ENCODE peak calls at places on chromosome 3, in four cellular contexts. One of them, this sample, is unnamed.
A peak's percentile ranks its signal among the peaks of the same experiment; 100 is the strongest.

GRCh38 chr3:172103724-172104123 is 64.3 kb downstream of the FNDC3B start:
- DNase-seq in HEK293T: no peak
- DNase-seq in K562: no peak
- DNase-seq in GM12878: no peak
- DNase-seq in this sample: no peak

GRCh38 chr3:36418296-36418695 is 38.0 kb downstream of the STAC start:
- DNase-seq in HEK293T: no peak
- DNase-seq in K562: no peak
- DNase-seq in GM12878: no peak
- DNase-seq in this sample: no peak

GRCh38 chr3:153180860-153181372 is 18.9 kb downstream of the RAP2B start:
- DNase-seq in HEK293T: no peak
- DNase-seq in K562: no peak
- DNase-seq in GM12878: no peak
- DNase-seq in this sample: no peak

GRCh38 chr3:87426916-87427315 is 150.5 kb upstream of the POU1F1 start:
- DNase-seq in HEK293T: no peak
- DNase-seq in K562: no peak
- DNase-seq in GM12878: no peak
- DNase-seq in this sample: no peak

GRCh38 chr3:116256843-116257485 is 188.3 kb downstream of the LSAMP start:
- DNase-seq in HEK293T: no peak
- DNase-seq in K562: no peak
- DNase-seq in GM12878: no peak
- DNase-seq in this sample: no peak

GRCh38 chr3:14358426-14359211 is 43.8 kb upstream of the SLC6A6 start:
- DNase-seq in HEK293T: peak; percentile 30
- DNase-seq in K562: no peak
- DNase-seq in GM12878: no peak
- DNase-seq in this sample: no peak

GRCh38 chr3:9914559-9915251 is 2.2 kb upstream of the IL17RC start:
- DNase-seq in HEK293T: no peak
- DNase-seq in K562: no peak
- DNase-seq in GM12878: no peak
- DNase-seq in this sample: peak; percentile 44

GRCh38 chr3:5006755-5007202 is 27.5 kb downstream of the BHLHE40 start:
- DNase-seq in HEK293T: no peak
- DNase-seq in K562: no peak
- DNase-seq in GM12878: peak; percentile 95
- DNase-seq in this sample: no peak

GRCh38 chr3:53186726-53187125 is 25.7 kb downstream of the PRKCD start:
- DNase-seq in HEK293T: no peak
- DNase-seq in K562: no peak
- DNase-seq in GM12878: no peak
- DNase-seq in this sample: no peak

GRCh38 chr3:185172086-185173049 is 19.5 kb upstream of the C3orf70 start:
- DNase-seq in HEK293T: no peak
- DNase-seq in K562: no peak
- DNase-seq in GM12878: peak; percentile 30
- DNase-seq in this sample: no peak

GRCh38 chr3:27507515-27508266 is 23.5 kb upstream of the SLC4A7 start:
- DNase-seq in HEK293T: no peak
- DNase-seq in K562: no peak
- DNase-seq in GM12878: no peak
- DNase-seq in this sample: no peak

GRCh38 chr3:51340311-51340829 is 44.7 kb upstream of the MANF start:
- DNase-seq in HEK293T: no peak
- DNase-seq in K562: no peak
- DNase-seq in GM12878: no peak
- DNase-seq in this sample: peak; percentile 72

GRCh38 chr3:16329036-16329791 is 64.2 kb downstream of the OXNAD1 start:
- DNase-seq in HEK293T: no peak
- DNase-seq in K562: no peak
- DNase-seq in GM12878: no peak
- DNase-seq in this sample: no peak

GRCh38 chr3:134666466-134666865 is 15.6 kb upstream of the KY start:
- DNase-seq in HEK293T: no peak
- DNase-seq in K562: no peak
- DNase-seq in GM12878: no peak
- DNase-seq in this sample: no peak

GRCh38 chr3:134407247-134407640 is 33.0 kb upstream of the AMOTL2 start:
- DNase-seq in HEK293T: no peak
- DNase-seq in K562: no peak
- DNase-seq in GM12878: no peak
- DNase-seq in this sample: no peak

GRCh38 chr3:155026999-155027591 is 53.0 kb upstream of the MME start:
- DNase-seq in HEK293T: peak; percentile 46
- DNase-seq in K562: no peak
- DNase-seq in GM12878: no peak
- DNase-seq in this sample: no peak

GRCh38 chr3:53850895-53851294 is 4.5 kb downstream of the IL17RB start:
- DNase-seq in HEK293T: no peak
- DNase-seq in K562: no peak
- DNase-seq in GM12878: no peak
- DNase-seq in this sample: no peak

GRCh38 chr3:37228734-37229133 is 54.4 kb upstream of the LRRFIP2 start:
- DNase-seq in HEK293T: no peak
- DNase-seq in K562: no peak
- DNase-seq in GM12878: no peak
- DNase-seq in this sample: no peak

GRCh38 chr3:149077638-149078037 is 8.7 kb downstream of the HLTF start:
- DNase-seq in HEK293T: no peak
- DNase-seq in K562: no peak
- DNase-seq in GM12878: no peak
- DNase-seq in this sample: no peak

GRCh38 chr3:117019082-117019713 is 309.6 kb downstream of the TUSC7 start:
- DNase-seq in HEK293T: no peak
- DNase-seq in K562: no peak
- DNase-seq in GM12878: no peak
- DNase-seq in this sample: peak; percentile 10

GRCh38 chr3:186825294-186825821 is 17.2 kb upstream of the ADIPOQ start:
- DNase-seq in HEK293T: no peak
- DNase-seq in K562: peak; percentile 54
- DNase-seq in GM12878: no peak
- DNase-seq in this sample: no peak

GRCh38 chr3:77303943-77304778 is 264.3 kb downstream of the ROBO2 start:
- DNase-seq in HEK293T: peak; percentile 18
- DNase-seq in K562: no peak
- DNase-seq in GM12878: no peak
- DNase-seq in this sample: no peak

GRCh38 chr3:109045271-109046051 is 72.5 kb downstream of the MORC1 start:
- DNase-seq in HEK293T: no peak
- DNase-seq in K562: no peak
- DNase-seq in GM12878: no peak
- DNase-seq in this sample: no peak

GRCh38 chr3:111989061-111989678 is 9.6 kb upstream of the TAGLN3 start:
- DNase-seq in HEK293T: peak; percentile 27
- DNase-seq in K562: peak; percentile 10
- DNase-seq in GM12878: no peak
- DNase-seq in this sample: peak; percentile 53

GRCh38 chr3:194046995-194047681 is 88.8 kb upstream of the HES1 start:
- DNase-seq in HEK293T: no peak
- DNase-seq in K562: no peak
- DNase-seq in GM12878: no peak
- DNase-seq in this sample: no peak

GRCh38 chr3:14535616-14536015 is 4.5 kb downstream of the GRIP2 start:
- DNase-seq in HEK293T: no peak
- DNase-seq in K562: no peak
- DNase-seq in GM12878: no peak
- DNase-seq in this sample: no peak

GRCh38 chr3:76679510-76679909 is 360.4 kb upstream of the ROBO2 start:
- DNase-seq in HEK293T: no peak
- DNase-seq in K562: no peak
- DNase-seq in GM12878: no peak
- DNase-seq in this sample: peak; percentile 18

GRCh38 chr3:194469977-194470376 is 16.8 kb downstream of the ATP13A3 start:
- DNase-seq in HEK293T: no peak
- DNase-seq in K562: no peak
- DNase-seq in GM12878: no peak
- DNase-seq in this sample: no peak

GRCh38 chr3:100006570-100007271 is 107.6 kb downstream of the FILIP1L start:
- DNase-seq in HEK293T: no peak
- DNase-seq in K562: no peak
- DNase-seq in GM12878: no peak
- DNase-seq in this sample: peak; percentile 13

GRCh38 chr3:65861718-65862117 is 177.0 kb downstream of the MAGI1 start:
- DNase-seq in HEK293T: no peak
- DNase-seq in K562: no peak
- DNase-seq in GM12878: no peak
- DNase-seq in this sample: no peak

GRCh38 chr3:31532587-31533168 is at the start of gene STT3B:
- DNase-seq in HEK293T: peak; percentile 46
- DNase-seq in K562: peak; percentile 82
- DNase-seq in GM12878: peak; percentile 49
- DNase-seq in this sample: peak; percentile 62

GRCh38 chr3:195207731-195208130 is 63.2 kb downstream of the XXYLT1 start:
- DNase-seq in HEK293T: no peak
- DNase-seq in K562: no peak
- DNase-seq in GM12878: no peak
- DNase-seq in this sample: no peak

GRCh38 chr3:61912158-61912557 is 350.8 kb downstream of the PTPRG start:
- DNase-seq in HEK293T: no peak
- DNase-seq in K562: no peak
- DNase-seq in GM12878: no peak
- DNase-seq in this sample: no peak
- TF ChIP-seq FOXK2 in HEK293T: no peak
- TF ChIP-seq FOXK2 in K562: no peak
- TF ChIP-seq FOXK2 in GM12878: no peak
- TF ChIP-seq FOXK2 in this sample: no peak

GRCh38 chr3:126113733-126114132 is 29.8 kb upstream of the SLC41A3 start:
- DNase-seq in HEK293T: peak; percentile 62
- DNase-seq in K562: peak; percentile 48
- DNase-seq in GM12878: no peak
- DNase-seq in this sample: no peak

GRCh38 chr3:126111126-126111551 is 27.2 kb upstream of the SLC41A3 start:
- DNase-seq in HEK293T: no peak
- DNase-seq in K562: no peak
- DNase-seq in GM12878: no peak
- DNase-seq in this sample: no peak

GRCh38 chr3:126111566-126112475 is 27.9 kb upstream of the SLC41A3 start:
- DNase-seq in HEK293T: no peak
- DNase-seq in K562: no peak
- DNase-seq in GM12878: no peak
- DNase-seq in this sample: no peak

GRCh38 chr3:126113238-126113555 is 29.3 kb upstream of the SLC41A3 start:
- DNase-seq in HEK293T: no peak
- DNase-seq in K562: no peak
- DNase-seq in GM12878: no peak
- DNase-seq in this sample: no peak

GRCh38 chr3:126112531-126113237 is 28.8 kb upstream of the SLC41A3 start:
- DNase-seq in HEK293T: no peak
- DNase-seq in K562: no peak
- DNase-seq in GM12878: no peak
- DNase-seq in this sample: no peak
- TF ChIP-seq TARDBP in HEK293T: no peak
- TF ChIP-seq TARDBP in K562: no peak
- TF ChIP-seq TARDBP in GM12878: no peak
- TF ChIP-seq TARDBP in this sample: no peak

GRCh38 chr3:175386630-175387029 is 527.5 kb downstream of the NAALADL2 start:
- DNase-seq in HEK293T: no peak
- DNase-seq in K562: no peak
- DNase-seq in GM12878: no peak
- DNase-seq in this sample: no peak
- TF ChIP-seq FOXK2 in HEK293T: no peak
- TF ChIP-seq FOXK2 in K562: no peak
- TF ChIP-seq FOXK2 in GM12878: no peak
- TF ChIP-seq FOXK2 in this sample: no peak

GRCh38 chr3:173690542-173690941 is 293.0 kb downstream of the NLGN1 start:
- DNase-seq in HEK293T: no peak
- DNase-seq in K562: no peak
- DNase-seq in GM12878: no peak
- DNase-seq in this sample: no peak
- TF ChIP-seq TARDBP in HEK293T: no peak
- TF ChIP-seq TARDBP in K562: no peak
- TF ChIP-seq TARDBP in GM12878: no peak
- TF ChIP-seq TARDBP in this sample: no peak

GRCh38 chr3:45106874-45107273 is 39.3 kb downstream of the CDCP1 start:
- DNase-seq in HEK293T: no peak
- DNase-seq in K562: no peak
- DNase-seq in GM12878: no peak
- DNase-seq in this sample: no peak
- TF ChIP-seq FOXK2 in HEK293T: no peak
- TF ChIP-seq FOXK2 in K562: no peak
- TF ChIP-seq FOXK2 in GM12878: no peak
- TF ChIP-seq FOXK2 in this sample: no peak

This sample was measured in HepG2.